ENCODE peak calls at places on chromosomes 7 and 10, in nine cellular contexts. One of them, this sample, is unnamed.

GRCh38 chr7:107167483-107168232 is 1.1 kb upstream of the HBP1 start:
- DNase-seq in cardiac septum: peak
- DNase-seq in SW 1271: peak
- DNase-seq in stimulated activated CD4-positive, alpha-beta T cell treated with anti-CD3 and anti-CD28 coated beads, Interleukin-1b, Interleukin-23, amount 100 ng/mL, for 1 hour: no peak
- DNase-seq in aorta: peak
- DNase-seq in Right ventricle myocardium superior: no peak
- DNase-seq in fibroblast of the aortic adventitia: peak
- DNase-seq in CD8-positive, alpha-beta memory T cell: no peak
- DNase-seq in MCF 10A: peak
- DNase-seq in this sample: peak

GRCh38 chr10:98456688-98457482 is 10.2 kb upstream of the HPS1 start:
- DNase-seq in cardiac septum: no peak
- DNase-seq in SW 1271: no peak
- DNase-seq in stimulated activated CD4-positive, alpha-beta T cell treated with anti-CD3 and anti-CD28 coated beads, Interleukin-1b, Interleukin-23, amount 100 ng/mL, for 1 hour: no peak
- DNase-seq in aorta: no peak
- DNase-seq in Right ventricle myocardium superior: no peak
- DNase-seq in fibroblast of the aortic adventitia: no peak
- DNase-seq in CD8-positive, alpha-beta memory T cell: no peak
- DNase-seq in MCF 10A: no peak
- DNase-seq in this sample: no peak

GRCh38 chr7:1847260-1848001 is 177.4 kb downstream of the ELFN1 start:
- DNase-seq in cardiac septum: peak
- DNase-seq in SW 1271: no peak
- DNase-seq in stimulated activated CD4-positive, alpha-beta T cell treated with anti-CD3 and anti-CD28 coated beads, Interleukin-1b, Interleukin-23, amount 100 ng/mL, for 1 hour: no peak
- DNase-seq in aorta: peak
- DNase-seq in Right ventricle myocardium superior: peak
- DNase-seq in fibroblast of the aortic adventitia: no peak
- DNase-seq in CD8-positive, alpha-beta memory T cell: peak
- DNase-seq in MCF 10A: no peak
- DNase-seq in this sample: no peak

GRCh38 chr7:151060416-151061234 is 1.2 kb downstream of the SLC4A2 start:
- DNase-seq in cardiac septum: no peak
- DNase-seq in SW 1271: no peak
- DNase-seq in stimulated activated CD4-positive, alpha-beta T cell treated with anti-CD3 and anti-CD28 coated beads, Interleukin-1b, Interleukin-23, amount 100 ng/mL, for 1 hour: no peak
- DNase-seq in aorta: peak
- DNase-seq in Right ventricle myocardium superior: no peak
- DNase-seq in fibroblast of the aortic adventitia: peak
- DNase-seq in CD8-positive, alpha-beta memory T cell: no peak
- DNase-seq in MCF 10A: peak
- DNase-seq in this sample: no peak

GRCh38 chr7:27745064-27745583 is 5.2 kb downstream of the TAX1BP1 start:
- DNase-seq in cardiac septum: no peak
- DNase-seq in SW 1271: peak
- DNase-seq in stimulated activated CD4-positive, alpha-beta T cell treated with anti-CD3 and anti-CD28 coated beads, Interleukin-1b, Interleukin-23, amount 100 ng/mL, for 1 hour: no peak
- DNase-seq in aorta: no peak
- DNase-seq in Right ventricle myocardium superior: no peak
- DNase-seq in fibroblast of the aortic adventitia: peak
- DNase-seq in CD8-positive, alpha-beta memory T cell: no peak
- DNase-seq in MCF 10A: peak
- DNase-seq in this sample: peak

GRCh38 chr10:132467464-132468149 is 70.0 kb upstream of the INPP5A start:
- DNase-seq in cardiac septum: no peak
- DNase-seq in SW 1271: no peak
- DNase-seq in stimulated activated CD4-positive, alpha-beta T cell treated with anti-CD3 and anti-CD28 coated beads, Interleukin-1b, Interleukin-23, amount 100 ng/mL, for 1 hour: no peak
- DNase-seq in aorta: peak
- DNase-seq in Right ventricle myocardium superior: peak
- DNase-seq in fibroblast of the aortic adventitia: no peak
- DNase-seq in CD8-positive, alpha-beta memory T cell: peak
- DNase-seq in MCF 10A: no peak
- DNase-seq in this sample: no peak

GRCh38 chr10:132169766-132170560 is 16.8 kb upstream of the DPYSL4 start:
- DNase-seq in cardiac septum: peak
- DNase-seq in SW 1271: no peak
- DNase-seq in stimulated activated CD4-positive, alpha-beta T cell treated with anti-CD3 and anti-CD28 coated beads, Interleukin-1b, Interleukin-23, amount 100 ng/mL, for 1 hour: no peak
- DNase-seq in aorta: peak
- DNase-seq in Right ventricle myocardium superior: peak
- DNase-seq in fibroblast of the aortic adventitia: no peak
- DNase-seq in CD8-positive, alpha-beta memory T cell: no peak
- DNase-seq in MCF 10A: no peak
- DNase-seq in this sample: no peak

GRCh38 chr7:155382802-155383171 is 75.1 kb upstream of the EN2 start:
- DNase-seq in cardiac septum: no peak
- DNase-seq in SW 1271: no peak
- DNase-seq in stimulated activated CD4-positive, alpha-beta T cell treated with anti-CD3 and anti-CD28 coated beads, Interleukin-1b, Interleukin-23, amount 100 ng/mL, for 1 hour: no peak
- DNase-seq in aorta: no peak
- DNase-seq in Right ventricle myocardium superior: no peak
- DNase-seq in fibroblast of the aortic adventitia: no peak
- DNase-seq in CD8-positive, alpha-beta memory T cell: no peak
- DNase-seq in MCF 10A: no peak
- DNase-seq in this sample: no peak

GRCh38 chr7:37141742-37142141 is 306.9 kb downstream of the ELMO1 start:
- DNase-seq in cardiac septum: no peak
- DNase-seq in SW 1271: no peak
- DNase-seq in stimulated activated CD4-positive, alpha-beta T cell treated with anti-CD3 and anti-CD28 coated beads, Interleukin-1b, Interleukin-23, amount 100 ng/mL, for 1 hour: no peak
- DNase-seq in aorta: no peak
- DNase-seq in Right ventricle myocardium superior: no peak
- DNase-seq in fibroblast of the aortic adventitia: no peak
- DNase-seq in CD8-positive, alpha-beta memory T cell: no peak
- DNase-seq in MCF 10A: no peak
- DNase-seq in this sample: no peak

GRCh38 chr10:79285315-79286185 is 61.7 kb upstream of the PPIF start:
- DNase-seq in cardiac septum: no peak
- DNase-seq in SW 1271: no peak
- DNase-seq in stimulated activated CD4-positive, alpha-beta T cell treated with anti-CD3 and anti-CD28 coated beads, Interleukin-1b, Interleukin-23, amount 100 ng/mL, for 1 hour: no peak
- DNase-seq in aorta: no peak
- DNase-seq in Right ventricle myocardium superior: no peak
- DNase-seq in fibroblast of the aortic adventitia: no peak
- DNase-seq in CD8-positive, alpha-beta memory T cell: no peak
- DNase-seq in MCF 10A: no peak
- DNase-seq in this sample: no peak

GRCh38 chr10:88385601-88386203 is 197.4 kb downstream of the RNLS start:
- DNase-seq in cardiac septum: no peak
- DNase-seq in SW 1271: no peak
- DNase-seq in stimulated activated CD4-positive, alpha-beta T cell treated with anti-CD3 and anti-CD28 coated beads, Interleukin-1b, Interleukin-23, amount 100 ng/mL, for 1 hour: no peak
- DNase-seq in aorta: no peak
- DNase-seq in Right ventricle myocardium superior: peak
- DNase-seq in fibroblast of the aortic adventitia: no peak
- DNase-seq in CD8-positive, alpha-beta memory T cell: peak
- DNase-seq in MCF 10A: peak
- DNase-seq in this sample: no peak

GRCh38 chr10:103968441-103969391 is 1.8 kb downstream of the SLK start:
- DNase-seq in cardiac septum: no peak
- DNase-seq in SW 1271: no peak
- DNase-seq in stimulated activated CD4-positive, alpha-beta T cell treated with anti-CD3 and anti-CD28 coated beads, Interleukin-1b, Interleukin-23, amount 100 ng/mL, for 1 hour: no peak
- DNase-seq in aorta: no peak
- DNase-seq in Right ventricle myocardium superior: no peak
- DNase-seq in fibroblast of the aortic adventitia: peak
- DNase-seq in CD8-positive, alpha-beta memory T cell: no peak
- DNase-seq in MCF 10A: peak
- DNase-seq in this sample: no peak

GRCh38 chr7:25215694-25216335 is 12.5 kb downstream of the NPVF start:
- DNase-seq in cardiac septum: no peak
- DNase-seq in SW 1271: no peak
- DNase-seq in stimulated activated CD4-positive, alpha-beta T cell treated with anti-CD3 and anti-CD28 coated beads, Interleukin-1b, Interleukin-23, amount 100 ng/mL, for 1 hour: no peak
- DNase-seq in aorta: no peak
- DNase-seq in Right ventricle myocardium superior: no peak
- DNase-seq in fibroblast of the aortic adventitia: no peak
- DNase-seq in CD8-positive, alpha-beta memory T cell: no peak
- DNase-seq in MCF 10A: no peak
- DNase-seq in this sample: no peak

GRCh38 chr10:130424418-130424817 is 288.2 kb downstream of the GLRX3 start:
- DNase-seq in cardiac septum: no peak
- DNase-seq in SW 1271: no peak
- DNase-seq in stimulated activated CD4-positive, alpha-beta T cell treated with anti-CD3 and anti-CD28 coated beads, Interleukin-1b, Interleukin-23, amount 100 ng/mL, for 1 hour: no peak
- DNase-seq in aorta: no peak
- DNase-seq in Right ventricle myocardium superior: no peak
- DNase-seq in fibroblast of the aortic adventitia: no peak
- DNase-seq in CD8-positive, alpha-beta memory T cell: no peak
- DNase-seq in MCF 10A: no peak
- DNase-seq in this sample: no peak

GRCh38 chr7:116252249-116252648 is 41.9 kb downstream of the TES start:
- DNase-seq in cardiac septum: no peak
- DNase-seq in SW 1271: no peak
- DNase-seq in stimulated activated CD4-positive, alpha-beta T cell treated with anti-CD3 and anti-CD28 coated beads, Interleukin-1b, Interleukin-23, amount 100 ng/mL, for 1 hour: no peak
- DNase-seq in aorta: no peak
- DNase-seq in Right ventricle myocardium superior: no peak
- DNase-seq in fibroblast of the aortic adventitia: no peak
- DNase-seq in CD8-positive, alpha-beta memory T cell: no peak
- DNase-seq in MCF 10A: no peak
- DNase-seq in this sample: no peak

GRCh38 chr10:32139223-32140073 is 83.2 kb upstream of the KIF5B start:
- DNase-seq in cardiac septum: peak
- DNase-seq in SW 1271: peak
- DNase-seq in stimulated activated CD4-positive, alpha-beta T cell treated with anti-CD3 and anti-CD28 coated beads, Interleukin-1b, Interleukin-23, amount 100 ng/mL, for 1 hour: no peak
- DNase-seq in aorta: peak
- DNase-seq in Right ventricle myocardium superior: peak
- DNase-seq in fibroblast of the aortic adventitia: peak
- DNase-seq in CD8-positive, alpha-beta memory T cell: no peak
- DNase-seq in MCF 10A: peak
- DNase-seq in this sample: no peak

GRCh38 chr7:92360387-92360786 is 86.9 kb upstream of the GATAD1 start:
- DNase-seq in cardiac septum: no peak
- DNase-seq in SW 1271: no peak
- DNase-seq in stimulated activated CD4-positive, alpha-beta T cell treated with anti-CD3 and anti-CD28 coated beads, Interleukin-1b, Interleukin-23, amount 100 ng/mL, for 1 hour: no peak
- DNase-seq in aorta: no peak
- DNase-seq in Right ventricle myocardium superior: no peak
- DNase-seq in fibroblast of the aortic adventitia: peak
- DNase-seq in CD8-positive, alpha-beta memory T cell: no peak
- DNase-seq in MCF 10A: no peak
- DNase-seq in this sample: no peak

GRCh38 chr7:99624487-99624886 is 7.7 kb downstream of the ZSCAN25 start:
- DNase-seq in cardiac septum: no peak
- DNase-seq in SW 1271: no peak
- DNase-seq in stimulated activated CD4-positive, alpha-beta T cell treated with anti-CD3 and anti-CD28 coated beads, Interleukin-1b, Interleukin-23, amount 100 ng/mL, for 1 hour: peak
- DNase-seq in aorta: no peak
- DNase-seq in Right ventricle myocardium superior: no peak
- DNase-seq in fibroblast of the aortic adventitia: no peak
- DNase-seq in CD8-positive, alpha-beta memory T cell: peak
- DNase-seq in MCF 10A: no peak
- DNase-seq in this sample: no peak

GRCh38 chr7:52705768-52706167 is 329.7 kb upstream of the POM121L12 start:
- DNase-seq in cardiac septum: no peak
- DNase-seq in SW 1271: no peak
- DNase-seq in stimulated activated CD4-positive, alpha-beta T cell treated with anti-CD3 and anti-CD28 coated beads, Interleukin-1b, Interleukin-23, amount 100 ng/mL, for 1 hour: no peak
- DNase-seq in aorta: no peak
- DNase-seq in Right ventricle myocardium superior: no peak
- DNase-seq in fibroblast of the aortic adventitia: no peak
- DNase-seq in CD8-positive, alpha-beta memory T cell: no peak
- DNase-seq in MCF 10A: no peak
- DNase-seq in this sample: no peak

GRCh38 chr7:140542226-140542625 is 62.9 kb upstream of the MKRN1 start:
- DNase-seq in cardiac septum: peak
- DNase-seq in SW 1271: no peak
- DNase-seq in stimulated activated CD4-positive, alpha-beta T cell treated with anti-CD3 and anti-CD28 coated beads, Interleukin-1b, Interleukin-23, amount 100 ng/mL, for 1 hour: no peak
- DNase-seq in aorta: no peak
- DNase-seq in Right ventricle myocardium superior: peak
- DNase-seq in fibroblast of the aortic adventitia: peak
- DNase-seq in CD8-positive, alpha-beta memory T cell: no peak
- DNase-seq in MCF 10A: peak
- DNase-seq in this sample: no peak

GRCh38 chr10:119782981-119783664 is 57.3 kb downstream of the INPP5F start:
- DNase-seq in cardiac septum: no peak
- DNase-seq in SW 1271: no peak
- DNase-seq in stimulated activated CD4-positive, alpha-beta T cell treated with anti-CD3 and anti-CD28 coated beads, Interleukin-1b, Interleukin-23, amount 100 ng/mL, for 1 hour: no peak
- DNase-seq in aorta: no peak
- DNase-seq in Right ventricle myocardium superior: no peak
- DNase-seq in fibroblast of the aortic adventitia: no peak
- DNase-seq in CD8-positive, alpha-beta memory T cell: no peak
- DNase-seq in MCF 10A: no peak
- DNase-seq in this sample: no peak

GRCh38 chr10:122261584-122261983 is 9.5 kb upstream of the BTBD16 start:
- DNase-seq in cardiac septum: no peak
- DNase-seq in SW 1271: no peak
- DNase-seq in stimulated activated CD4-positive, alpha-beta T cell treated with anti-CD3 and anti-CD28 coated beads, Interleukin-1b, Interleukin-23, amount 100 ng/mL, for 1 hour: no peak
- DNase-seq in aorta: no peak
- DNase-seq in Right ventricle myocardium superior: no peak
- DNase-seq in fibroblast of the aortic adventitia: no peak
- DNase-seq in CD8-positive, alpha-beta memory T cell: no peak
- DNase-seq in MCF 10A: no peak
- DNase-seq in this sample: no peak

GRCh38 chr7:12800501-12800900 is 113.1 kb downstream of the ARL4A start:
- DNase-seq in cardiac septum: no peak
- DNase-seq in SW 1271: no peak
- DNase-seq in stimulated activated CD4-positive, alpha-beta T cell treated with anti-CD3 and anti-CD28 coated beads, Interleukin-1b, Interleukin-23, amount 100 ng/mL, for 1 hour: no peak
- DNase-seq in aorta: no peak
- DNase-seq in Right ventricle myocardium superior: no peak
- DNase-seq in fibroblast of the aortic adventitia: peak
- DNase-seq in CD8-positive, alpha-beta memory T cell: no peak
- DNase-seq in MCF 10A: no peak
- DNase-seq in this sample: no peak

GRCh38 chr7:2680792-2681490 is 7.1 kb upstream of the AMZ1 start:
- DNase-seq in cardiac septum: peak
- DNase-seq in SW 1271: no peak
- DNase-seq in stimulated activated CD4-positive, alpha-beta T cell treated with anti-CD3 and anti-CD28 coated beads, Interleukin-1b, Interleukin-23, amount 100 ng/mL, for 1 hour: peak
- DNase-seq in aorta: peak
- DNase-seq in Right ventricle myocardium superior: peak
- DNase-seq in fibroblast of the aortic adventitia: peak
- DNase-seq in CD8-positive, alpha-beta memory T cell: peak
- DNase-seq in MCF 10A: peak
- DNase-seq in this sample: no peak

GRCh38 chr7:43583424-43584199 is 704 bp downstream of the STK17A start:
- DNase-seq in cardiac septum: peak
- DNase-seq in SW 1271: peak
- DNase-seq in stimulated activated CD4-positive, alpha-beta T cell treated with anti-CD3 and anti-CD28 coated beads, Interleukin-1b, Interleukin-23, amount 100 ng/mL, for 1 hour: peak
- DNase-seq in aorta: peak
- DNase-seq in Right ventricle myocardium superior: peak
- DNase-seq in fibroblast of the aortic adventitia: peak
- DNase-seq in CD8-positive, alpha-beta memory T cell: peak
- DNase-seq in MCF 10A: peak
- DNase-seq in this sample: peak

GRCh38 chr7:112946350-112946749 is 140.3 kb downstream of the GPR85 start:
- DNase-seq in cardiac septum: no peak
- DNase-seq in SW 1271: no peak
- DNase-seq in stimulated activated CD4-positive, alpha-beta T cell treated with anti-CD3 and anti-CD28 coated beads, Interleukin-1b, Interleukin-23, amount 100 ng/mL, for 1 hour: no peak
- DNase-seq in aorta: no peak
- DNase-seq in Right ventricle myocardium superior: no peak
- DNase-seq in fibroblast of the aortic adventitia: no peak
- DNase-seq in CD8-positive, alpha-beta memory T cell: no peak
- DNase-seq in MCF 10A: no peak
- DNase-seq in this sample: no peak

This sample was measured in NCI-H2171.